ENCODE peak calls at places on chromosomes 12 and 14, in eight cellular contexts. T is CD8-positive, alpha-beta memory T cell; P is PC-3; C is GM06990; U is CD8-positive, alpha-beta T cell; O is HL-60; X is thoracic aorta; S is esophagus squamous epithelium. W is an unnamed sample. For H3K27me3, the result is how much of the 10 kb centered on the place peaks cover.

GRCh38 chr12:107598906-107599305 is 86.7 kb upstream of the PWP1 start:
- DNase-seq in C (no peak), U (no peak), P (no peak), T (no peak), X (no peak), S (no peak), O (no peak), W (no peak)

GRCh38 chr12:42474391-42474790 is 115.2 kb downstream of the PRICKLE1 start:
- DNase-seq in S (no peak), X (no peak), P (peak), C (peak), U (no peak), O (no peak), T (no peak), W (no peak)

GRCh38 chr14:26286806-26287205 is 311.0 kb downstream of the NOVA1 start:
- DNase-seq in P (peak), O (no peak), U (no peak), T (no peak), S (no peak), X (no peak), C (no peak), W (no peak)

GRCh38 chr12:27112891-27113290 is 30.5 kb upstream of the C12orf71 start:
- DNase-seq in P (peak), U (no peak), X (no peak), O (no peak), T (no peak), S (no peak), C (no peak), W (no peak)

GRCh38 chr14:38158468-38158867 is 49.2 kb upstream of the SSTR1 start:
- DNase-seq in S (no peak), T (no peak), O (no peak), U (no peak), C (no peak), X (no peak), P (no peak), W (no peak)

GRCh38 chr12:40351976-40352375 is 127.2 kb downstream of the LRRK2 start:
- DNase-seq in T (no peak), U (no peak), C (no peak), X (no peak), P (no peak), S (no peak), O (no peak), W (no peak)

GRCh38 chr12:56670836-56671235 is 17.2 kb downstream of the PTGES3 start:
- DNase-seq in U (no peak), O (no peak), C (no peak), T (no peak), P (no peak), S (no peak), X (no peak), W (no peak)

GRCh38 chr12:103840881-103841689 is at the start of gene NT5DC3:
- DNase-seq in C (peak), P (peak), O (peak), T (peak), X (peak), U (peak), S (peak), W (peak)

GRCh38 chr12:43758728-43759563 is at the start of the genes IRAK4 and PUS7L:
- DNase-seq in U (peak), X (peak), O (peak), T (peak), C (peak), P (peak), S (peak), W (peak)

GRCh38 chr14:94120667-94121335 is 8.6 kb downstream of the IFI27L2 start:
- DNase-seq in P (peak), T (no peak), C (no peak), O (no peak), U (no peak), S (no peak), X (no peak), W (no peak)

GRCh38 chr12:57244306-57244696 is 6.7 kb downstream of the STAC3 start:
- DNase-seq in U (no peak), T (no peak), S (no peak), O (no peak), X (no peak), C (no peak), P (no peak), W (no peak)

GRCh38 chr14:104132981-104133380 is 5.4 kb upstream of the KIF26A start:
- DNase-seq in O (no peak), T (no peak), U (no peak), P (no peak), C (no peak), S (no peak), X (no peak), W (no peak)

GRCh38 chr12:123121670-123122069 is 29.2 kb downstream of the PITPNM2 start:
- DNase-seq in T (no peak), P (no peak), X (no peak), C (no peak), S (no peak), O (no peak), U (no peak), W (no peak)

GRCh38 chr14:21267886-21268611 is 1.2 kb downstream of the HNRNPC start:
- DNase-seq in C (no peak), U (no peak), O (no peak), P (peak), X (no peak), S (no peak), T (no peak), W (peak)

GRCh38 chr12:115160290-115161108 is 476.5 kb upstream of the TBX3 start:
- DNase-seq in U (no peak), P (no peak), X (no peak), C (no peak), T (no peak), S (no peak), O (no peak), W (no peak)

GRCh38 chr12:122326597-122326996 is 60.3 kb upstream of the VPS33A start:
- DNase-seq in O (no peak), S (no peak), P (no peak), X (no peak), C (no peak), T (peak), U (no peak), W (peak)

GRCh38 chr14:103724116-103724515 is 8.5 kb downstream of the ZFYVE21 start:
- DNase-seq in S (no peak), P (no peak), C (no peak), T (no peak), O (no peak), U (no peak), X (no peak), W (no peak)

DNA sequence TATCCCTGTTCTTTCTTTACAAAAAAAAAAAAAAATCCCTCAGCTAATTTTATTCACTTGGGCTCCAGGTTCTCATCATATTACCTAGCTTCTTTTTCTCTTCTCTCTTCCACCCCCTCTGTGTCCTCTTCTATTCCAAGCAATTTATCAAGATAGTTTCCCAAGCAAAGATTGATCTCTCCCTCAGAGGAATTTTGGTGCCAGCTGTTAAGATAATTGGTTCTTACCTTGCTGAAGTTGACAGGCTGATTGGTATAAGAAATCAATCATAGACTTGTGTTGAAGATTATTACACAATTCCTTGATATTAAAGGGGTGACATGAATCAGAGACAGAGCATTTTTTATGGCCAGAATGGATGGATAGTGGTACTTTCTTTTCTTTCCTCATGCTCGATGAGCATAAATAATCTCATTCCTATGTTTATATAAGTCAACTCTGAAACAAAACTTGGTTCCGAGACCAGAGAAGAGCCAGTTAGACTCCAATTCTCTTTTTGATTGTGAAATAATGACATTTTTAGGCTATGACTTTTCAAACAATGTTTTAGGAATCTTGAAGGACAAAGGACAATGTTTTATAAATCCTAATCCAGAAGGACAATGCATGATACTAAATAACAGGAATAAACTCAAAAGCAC is 264.1 kb upstream of the PRKD1 start:
- DNase-seq in C (no peak), U (no peak), O (no peak), T (no peak), S (no peak), X (no peak), P (no peak), W (no peak)
- H3K4me3 ChIP-seq in C (no peak), U (no peak), O (no peak), T (no peak), S (no peak), X (no peak), P (no peak), W (no peak)

GRCh38 chr12:106576848-106577247 is 6.0 kb upstream of the RFX4 start:
- DNase-seq in C (no peak), U (no peak), X (no peak), P (no peak), T (no peak), O (no peak), S (no peak), W (no peak)
- H3K27me3 ChIP-seq in C (under half), U (under half), X (under half), P (half or more), T (under half), O (under half), S (half or more), W (under half)

DNA sequence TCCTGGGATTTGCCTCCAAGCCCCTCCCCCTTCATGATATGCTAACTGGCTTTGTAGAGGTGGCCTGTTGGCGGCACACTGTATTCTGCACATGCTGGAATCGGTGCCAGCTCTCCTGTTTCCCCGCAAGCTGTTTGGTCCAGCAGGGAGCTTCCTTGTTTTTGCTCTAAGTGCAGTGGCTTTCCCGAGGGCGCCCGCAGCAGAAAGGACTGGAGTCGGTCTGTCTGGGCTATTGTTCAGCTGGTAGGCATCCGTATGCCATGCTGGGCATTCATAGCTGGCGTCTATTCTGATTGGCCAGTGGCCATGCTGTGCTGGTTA is 88.9 kb upstream of the MED13L start:
- DNase-seq in C (no peak), U (no peak), P (no peak), O (no peak), T (no peak), S (no peak), X (no peak), W (no peak)
- H3K4me3 ChIP-seq in C (no peak), U (no peak), P (no peak), O (no peak), T (no peak), S (no peak), X (no peak), W (no peak)

GRCh38 chr12:48182659-48183058 is 785 bp upstream of the CCDC184 start:
- DNase-seq in O (no peak), S (no peak), U (no peak), C (no peak), P (no peak), T (no peak), X (no peak), W (no peak)

GRCh38 chr12:48183876-48184548 is 568 bp downstream of the CCDC184 start:
- DNase-seq in U (no peak), T (no peak), S (no peak), P (no peak), X (no peak), C (no peak), O (no peak), W (no peak)

GRCh38 chr12:48183091-48183875 is at the start of gene CCDC184:
- DNase-seq in P (peak), X (peak), S (no peak), U (peak), C (peak), T (peak), O (peak), W (peak)

GRCh38 chr12:48184549-48184922 is 1.1 kb downstream of the CCDC184 start:
- DNase-seq in X (no peak), P (no peak), U (no peak), O (no peak), S (no peak), T (no peak), C (no peak), W (no peak)

GRCh38 chr12:48185181-48185919 is 1.9 kb downstream of the CCDC184 start:
- DNase-seq in T (no peak), U (no peak), P (no peak), O (no peak), C (no peak), S (no peak), X (no peak), W (no peak)
- H3K27me3 ChIP-seq in T (under half), U (under half), P (under half), O (under half), C (under half), S (half or more), X (under half), W (under half)

DNA sequence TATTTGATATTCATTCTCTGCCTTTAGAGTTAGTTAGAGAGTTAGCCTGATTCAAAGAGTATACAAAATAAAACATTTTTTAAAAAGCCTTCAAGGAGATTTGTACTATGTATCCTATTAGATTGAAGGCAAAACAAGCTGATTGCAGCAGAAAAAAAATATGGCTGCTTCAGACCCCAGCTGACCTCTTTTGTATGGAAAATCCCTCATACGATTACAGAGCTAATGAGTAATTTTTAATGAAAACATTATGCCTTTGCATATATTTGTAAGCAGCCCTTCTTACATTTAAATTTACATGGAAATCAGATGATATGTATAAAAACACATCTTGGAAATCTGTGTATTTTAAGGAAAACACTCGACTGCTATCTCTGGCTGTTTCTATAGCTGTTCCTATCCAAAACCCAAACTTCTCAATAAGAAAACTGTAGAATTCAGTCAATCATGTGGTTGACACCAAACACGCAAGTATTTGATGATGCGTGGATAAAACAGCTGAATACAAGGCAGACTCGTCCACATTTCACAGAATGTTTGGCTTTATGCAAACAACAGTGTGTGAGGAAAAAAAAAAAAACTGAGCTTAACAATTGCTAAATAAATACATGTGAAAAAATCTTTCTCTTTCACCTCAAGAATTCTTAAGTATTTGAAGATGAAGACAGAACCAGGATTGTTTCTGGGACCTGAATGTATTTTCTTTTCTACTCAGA is 275.3 kb downstream of the EGLN3 start:
- DNase-seq in C (no peak), P (peak), T (no peak), S (no peak), O (no peak), U (no peak), X (no peak), W (no peak)
- H3K4me3 ChIP-seq in C (no peak), P (no peak), T (no peak), S (no peak), O (no peak), U (no peak), X (no peak), W (no peak)

GRCh38 chr14:90061849-90062794 is at the start of gene KCNK13:
- DNase-seq in C (peak), T (no peak), P (peak), X (no peak), O (no peak), U (no peak), S (no peak), W (no peak)

GRCh38 chr14:90058876-90059458 is 2.8 kb upstream of the KCNK13 start:
- DNase-seq in U (no peak), S (no peak), P (no peak), X (no peak), T (no peak), C (no peak), O (no peak), W (no peak)

GRCh38 chr14:90060312-90060964 is 1.4 kb upstream of the KCNK13 start:
- DNase-seq in C (peak), S (no peak), U (peak), P (peak), T (peak), O (peak), X (no peak), W (peak)

GRCh38 chr14:90062852-90063539 is 1.2 kb downstream of the KCNK13 start:
- DNase-seq in P (no peak), X (no peak), O (no peak), C (no peak), T (no peak), U (no peak), S (no peak), W (no peak)

GRCh38 chr14:90060965-90061848 is 587 bp upstream of the KCNK13 start:
- DNase-seq in S (no peak), C (peak), O (no peak), T (no peak), X (no peak), U (no peak), P (no peak), W (no peak)
- H3K27me3 ChIP-seq in S (half or more), C (under half), O (half or more), T (under half), X (under half), U (under half), P (under half), W (under half)

GRCh38 chr12:128266559-128267245 is at the start of gene TMEM132C:
- DNase-seq in C (no peak), U (no peak), O (no peak), S (no peak), X (no peak), T (no peak), P (no peak), W (no peak)

GRCh38 chr12:128267651-128268347 is 829 bp downstream of the TMEM132C start:
- DNase-seq in X (no peak), S (no peak), U (no peak), O (no peak), P (no peak), C (no peak), T (no peak), W (no peak)

GRCh38 chr12:128267246-128267622 is 264 bp downstream of the TMEM132C start:
- DNase-seq in T (no peak), U (no peak), C (no peak), X (no peak), S (no peak), O (no peak), P (no peak), W (no peak)

GRCh38 chr12:128269108-128269713 is 2.2 kb downstream of the TMEM132C start:
- DNase-seq in S (no peak), X (no peak), O (no peak), C (no peak), P (no peak), U (no peak), T (no peak), W (no peak)

GRCh38 chr12:128268348-128268725 is 1.4 kb downstream of the TMEM132C start:
- DNase-seq in X (no peak), C (no peak), U (no peak), O (no peak), P (no peak), T (no peak), S (no peak), W (no peak)
- H3K4me3 ChIP-seq in X (no peak), C (no peak), U (no peak), O (no peak), P (no peak), T (no peak), S (peak), W (no peak)

GRCh38 chr12:124610021-124610606 is 42.7 kb upstream of the NCOR2 start:
- DNase-seq in O (no peak), S (no peak), U (no peak), T (peak), X (no peak), C (no peak), P (no peak), W (no peak)

GRCh38 chr12:124605869-124606774 is 38.7 kb upstream of the NCOR2 start:
- DNase-seq in O (no peak), C (no peak), T (no peak), P (no peak), S (no peak), X (no peak), U (no peak), W (no peak)

GRCh38 chr12:124607681-124608425 is 40.4 kb upstream of the NCOR2 start:
- DNase-seq in U (no peak), P (peak), S (no peak), X (no peak), O (no peak), C (no peak), T (no peak), W (no peak)

GRCh38 chr12:124609041-124609984 is 41.9 kb upstream of the NCOR2 start:
- DNase-seq in O (peak), U (peak), X (no peak), C (peak), P (peak), T (peak), S (peak), W (peak)

DNA sequence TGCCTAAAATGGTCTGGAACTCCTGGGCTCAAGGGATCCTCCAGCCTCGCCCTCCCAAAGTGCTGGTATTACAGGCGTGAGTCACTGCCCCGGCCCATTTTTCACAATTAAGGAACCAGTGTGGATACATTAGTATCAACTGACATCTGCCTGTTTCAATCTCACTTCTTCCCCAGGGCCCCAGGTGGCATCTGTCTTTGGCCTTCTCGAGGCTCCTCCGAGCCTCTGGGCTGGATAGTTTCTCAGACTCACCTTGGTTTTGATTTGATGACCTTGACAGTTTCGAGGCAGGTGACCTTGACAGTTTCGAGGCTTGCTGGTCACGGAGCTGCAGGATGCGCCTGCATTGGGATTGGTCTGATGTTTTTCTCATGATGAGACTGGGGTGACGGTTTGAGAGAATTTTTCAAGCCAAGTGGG is 41.0 kb upstream of the NCOR2 start:
- DNase-seq in U (no peak), O (peak), S (no peak), C (peak), P (peak), T (no peak), X (no peak), W (no peak)
- H3K27me3 ChIP-seq in U (under half), O (under half), S (under half), C (under half), P (under half), T (under half), X (under half), W (under half)

DNA sequence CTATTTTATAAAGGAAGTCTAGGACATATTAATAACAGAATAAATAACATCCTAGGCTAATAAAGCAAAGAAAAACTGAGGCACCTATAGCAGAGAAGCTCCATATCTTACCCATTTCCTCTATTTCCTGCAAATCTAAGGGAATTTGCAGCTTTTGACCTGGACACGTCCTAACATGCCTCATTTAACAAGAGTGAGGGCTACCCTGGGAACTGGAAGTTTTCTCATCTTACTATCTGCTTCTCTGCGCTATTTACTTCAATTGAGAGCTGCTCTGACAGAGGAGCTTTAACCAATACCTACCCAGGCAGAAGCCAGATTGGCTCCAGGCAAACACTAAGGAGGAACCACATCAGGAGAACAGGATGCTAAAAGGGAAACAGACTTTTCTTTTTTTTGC is 5.7 kb downstream of the YBX3 start:
- DNase-seq in X (no peak), C (no peak), P (no peak), S (no peak), T (no peak), U (no peak), O (no peak), W (no peak)
- H3K4me3 ChIP-seq in X (peak), C (no peak), P (peak), S (no peak), T (no peak), U (no peak), O (no peak), W (no peak)

GRCh38 chr12:111022386-111022785 is 102.0 kb upstream of the MYL2 start:
- DNase-seq in O (no peak), P (no peak), C (no peak), X (no peak), T (no peak), U (no peak), S (no peak), W (no peak)
- H3K27me3 ChIP-seq in O (under half), P (under half), C (under half), X (under half), T (under half), U (under half), S (half or more), W (under half)